ENCODE peak calls at places on chromosome 1, in six cellular contexts. M, K, P, G, I and R are unnamed samples.

GRCh38 chr1:98674075-98674781 is 12.7 kb downstream of the SNX7 start:
- DNase-seq in M (no peak), K (no peak), P (no peak), G (no peak), I (no peak), R (no peak)

GRCh38 chr1:116737020-116737854 is 17.0 kb upstream of the CD2 start:
- DNase-seq in M (peak), K (peak), P (peak), G (peak), I (peak), R (peak)

GRCh38 chr1:19262728-19263127 is 11.1 kb downstream of the MRTO4 start:
- DNase-seq in M (no peak), K (no peak), P (no peak), G (no peak), I (no peak), R (no peak)

GRCh38 chr1:228225740-228226139 is 17.9 kb downstream of the OBSCN start:
- DNase-seq in M (no peak), K (peak), P (no peak), G (no peak), I (no peak), R (no peak)

GRCh38 chr1:196043268-196043667 is 565.0 kb downstream of the KCNT2 start:
- DNase-seq in M (no peak), K (no peak), P (no peak), G (no peak), I (no peak), R (no peak)

GRCh38 chr1:230572121-230573083 is 69.9 kb upstream of the COG2 start:
- DNase-seq in M (no peak), K (no peak), P (no peak), G (no peak), I (no peak), R (no peak)

GRCh38 chr1:100927276-100927675 is 31.4 kb downstream of the SLC30A7 start:
- DNase-seq in M (no peak), K (no peak), P (no peak), G (no peak), I (no peak), R (no peak)

GRCh38 chr1:150477320-150477719 is 9.9 kb upstream of the TARS2 start:
- DNase-seq in M (no peak), K (no peak), P (no peak), G (no peak), I (no peak), R (no peak)

DNA sequence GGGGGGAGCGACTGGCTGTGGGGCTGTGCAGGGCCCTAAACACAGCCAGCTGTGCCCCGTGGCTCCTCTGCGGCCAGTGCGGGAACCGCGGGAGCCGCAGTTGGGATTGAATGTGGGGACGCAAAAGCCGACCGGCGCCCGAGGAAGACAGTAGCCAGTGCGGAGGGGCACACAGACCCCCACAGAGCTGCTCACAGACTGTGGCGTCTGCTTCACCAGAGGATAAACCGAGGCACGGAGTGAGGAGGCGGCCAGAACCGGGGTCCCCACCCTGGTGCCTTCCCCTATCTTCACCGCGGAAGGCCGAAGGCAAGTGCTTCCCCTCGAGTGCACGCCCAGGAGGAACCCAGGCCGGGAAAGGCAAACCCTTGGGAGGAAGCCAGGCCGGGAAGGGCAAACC is 8.7 kb upstream of the TMEM52 start:
- DNase-seq in M (no peak), K (no peak), P (no peak), G (no peak), I (no peak), R (no peak)
- TF ChIP-seq POLR2AphosphoS5 in M (no peak), K (no peak), P (no peak), G (no peak), I (no peak), R (no peak)

DNA sequence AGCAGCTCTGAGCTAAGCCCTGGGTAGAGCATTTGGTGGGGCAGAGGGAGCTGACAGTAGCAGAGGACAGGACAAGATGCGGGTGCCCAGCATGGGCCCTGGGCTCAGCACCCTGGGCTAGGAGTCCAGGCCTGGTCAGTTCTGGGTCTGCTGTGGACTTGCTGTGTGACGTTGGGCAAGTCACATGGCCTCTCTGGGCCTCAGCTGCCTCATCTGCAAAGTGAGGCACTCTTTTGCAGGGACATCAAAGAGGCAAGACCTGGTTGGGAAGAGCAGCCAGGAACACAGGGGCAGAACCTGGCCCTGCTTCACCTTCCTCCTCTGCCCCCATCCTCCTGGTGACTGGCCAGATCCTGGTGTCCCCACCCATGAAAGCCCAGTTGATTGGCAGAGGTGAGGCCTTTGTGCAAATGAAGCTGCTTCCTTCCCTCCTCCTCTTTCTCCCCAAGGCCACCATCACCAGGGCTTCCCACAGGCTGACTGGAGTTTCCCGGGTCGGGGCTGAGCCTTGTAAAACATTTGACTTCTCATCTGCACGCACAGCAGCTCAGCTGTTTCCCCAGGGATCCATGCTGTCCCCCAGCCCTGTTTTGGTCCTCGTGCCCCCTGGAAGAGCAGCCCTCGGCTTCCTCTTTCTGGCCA is 350.5 kb downstream of the MATN1 start:
- DNase-seq in M (no peak), K (peak), P (no peak), G (no peak), I (no peak), R (no peak)
- TF ChIP-seq SIN3A in M (no peak), K (no peak), P (no peak), G (no peak), I (no peak), R (no peak)

GRCh38 chr1:224524679-224525078 is 90.1 kb upstream of the WDR26 start:
- DNase-seq in M (no peak), K (no peak), P (no peak), G (no peak), I (no peak), R (no peak)

GRCh38 chr1:224526771-224527170 is 89.3 kb upstream of the CNIH3 start:
- DNase-seq in M (no peak), K (no peak), P (no peak), G (no peak), I (no peak), R (no peak)

GRCh38 chr1:224528900-224529299 is 87.2 kb upstream of the CNIH3 start:
- DNase-seq in M (no peak), K (no peak), P (no peak), G (peak), I (no peak), R (no peak)

GRCh38 chr1:224523676-224524075 is 89.1 kb upstream of the WDR26 start:
- DNase-seq in M (no peak), K (no peak), P (no peak), G (no peak), I (no peak), R (no peak)

GRCh38 chr1:224525411-224526040 is 90.6 kb upstream of the CNIH3 start:
- DNase-seq in M (no peak), K (no peak), P (no peak), G (no peak), I (no peak), R (no peak)
- H3K27ac ChIP-seq in M (no peak), K (no peak), P (no peak), G (no peak), I (no peak), R (no peak)

GRCh38 chr1:208178091-208178529 is 66.1 kb downstream of the PLXNA2 start:
- DNase-seq in M (no peak), K (no peak), P (no peak), G (no peak), I (no peak), R (no peak)
- TF ChIP-seq POLR2AphosphoS5 in M (no peak), K (no peak), P (no peak), G (no peak), I (no peak), R (no peak)

DNA sequence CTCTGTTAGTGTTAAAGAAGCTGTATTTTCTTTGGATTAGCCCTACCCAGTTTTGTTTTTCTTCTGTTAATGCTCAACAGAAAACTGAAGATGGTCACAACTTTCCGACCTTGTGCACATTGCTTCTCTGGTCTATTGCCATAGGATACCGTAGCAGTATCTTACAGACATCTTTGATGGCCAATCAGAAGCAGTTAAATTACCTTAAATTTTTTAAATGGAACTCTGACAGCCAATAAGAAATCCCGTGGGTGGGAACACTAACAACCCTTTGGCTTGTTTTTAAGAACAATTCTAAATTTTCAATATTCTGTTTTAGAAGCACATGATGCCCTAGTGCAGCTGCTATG is 17.2 kb downstream of the NFYC start:
- DNase-seq in M (peak), K (no peak), P (no peak), G (peak), I (peak), R (no peak)
- TF ChIP-seq SIN3A in M (no peak), K (peak), P (no peak), G (no peak), I (no peak), R (no peak)